ENCODE peak calls at places on chromosomes 5 and 9, in four cellular contexts. Z is transverse colon, T is colonic mucosa, S is HCT116. A is an unnamed sample.
A peak's percentile ranks its signal among the peaks of the same experiment; 100 is the strongest.

GRCh38 chr9:136521541-136521940 is 24.3 kb downstream of the NOTCH1 start:
- DNase-seq in T (peak; percentile 85), Z (peak; percentile 86), S (no peak), A (no peak)

GRCh38 chr9:38652486-38652885 is 32.1 kb upstream of the ANKRD18A start:
- DNase-seq in S (no peak), Z (no peak), T (no peak), A (no peak)

GRCh38 chr9:138111607-138112006 is 234.0 kb downstream of the CACNA1B start:
- DNase-seq in S (no peak), T (no peak), Z (no peak), A (no peak)

GRCh38 chr5:142000709-142001484 is 11.9 kb downstream of the GNPDA1 start:
- DNase-seq in S (no peak), Z (no peak), T (no peak), A (no peak)

GRCh38 chr9:74973714-74974113 is 21.0 kb upstream of the C9orf40 start:
- DNase-seq in Z (no peak), T (no peak), S (no peak), A (no peak)

GRCh38 chr5:156000115-156000514 is 326.8 kb upstream of the SGCD start:
- DNase-seq in Z (no peak), S (no peak), T (no peak), A (no peak)

GRCh38 chr9:109910616-109911568 is 130.9 kb downstream of the PALM2AKAP2 start:
- DNase-seq in Z (peak; percentile 60), S (no peak), T (peak; percentile 77), A (no peak)

GRCh38 chr9:3756071-3756470 is 230.3 kb upstream of the RFX3 start:
- DNase-seq in Z (no peak), S (no peak), T (no peak), A (no peak)

GRCh38 chr9:110977259-110977709 is 61.0 kb downstream of the LPAR1 start:
- DNase-seq in S (peak; percentile 79), T (peak; percentile 30), Z (no peak), A (no peak)

GRCh38 chr5:33311893-33312292 is 128.9 kb upstream of the TARS1 start:
- DNase-seq in T (no peak), S (peak; percentile 4), Z (no peak), A (no peak)

GRCh38 chr5:43425965-43426364 is 13.8 kb upstream of the CCL28 start:
- DNase-seq in Z (no peak), T (no peak), S (no peak), A (no peak)

GRCh38 chr9:125794708-125795107 is 47.5 kb downstream of the PBX3 start:
- DNase-seq in Z (no peak), S (no peak), T (no peak), A (no peak)

GRCh38 chr9:82677086-82677485 is 385.9 kb downstream of the RASEF start:
- DNase-seq in S (no peak), Z (no peak), T (no peak), A (no peak)

GRCh38 chr9:82673201-82673600 is 389.7 kb downstream of the RASEF start:
- DNase-seq in Z (no peak), S (no peak), T (no peak), A (no peak)

GRCh38 chr9:82675605-82676004 is 387.3 kb downstream of the RASEF start:
- DNase-seq in S (no peak), T (no peak), Z (no peak), A (no peak)

GRCh38 chr9:82673904-82674303 is 389.0 kb downstream of the RASEF start:
- DNase-seq in T (no peak), Z (no peak), S (no peak), A (no peak)

GRCh38 chr9:82675102-82675501 is 387.8 kb downstream of the RASEF start:
- DNase-seq in T (no peak), Z (no peak), S (no peak), A (no peak)
- TF ChIP-seq CTCF in T (no peak), Z (no peak), S (no peak), A (no peak)

DNA sequence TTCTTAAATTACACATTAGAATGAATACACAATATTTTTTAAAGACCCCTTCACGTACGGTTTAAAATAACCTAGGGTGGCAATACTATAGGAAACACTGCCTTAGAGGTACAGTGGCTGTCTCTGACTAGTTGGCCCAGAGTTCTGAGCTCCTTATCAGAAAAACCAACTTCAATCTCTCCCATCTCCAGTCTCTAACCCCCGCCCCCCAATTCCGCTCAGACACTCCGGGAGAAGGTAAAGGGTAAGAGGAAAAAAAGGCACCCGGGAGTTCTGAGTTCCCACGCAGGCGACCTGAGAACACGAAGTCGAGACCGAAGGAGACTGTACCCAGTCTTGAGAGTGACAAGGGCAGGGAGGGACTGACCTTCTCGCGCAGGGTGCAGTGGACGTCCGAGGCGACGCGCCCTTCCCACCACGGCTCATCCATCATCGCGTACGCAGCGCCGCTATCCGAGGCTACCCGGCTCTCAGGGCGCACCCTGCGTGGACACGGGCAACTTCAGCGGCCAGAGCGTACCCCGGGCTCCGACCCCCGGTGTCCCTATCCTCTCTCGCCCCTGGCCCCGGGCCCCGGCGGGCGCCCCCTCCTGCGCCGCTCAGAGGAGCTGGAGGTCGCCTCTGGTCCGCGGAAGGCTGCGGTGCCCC is 749 bp downstream of the CCNJL start:
- DNase-seq in Z (no peak), T (no peak), S (no peak), A (no peak)
- TF ChIP-seq CTCF in Z (no peak), T (no peak), S (no peak), A (peak; percentile 16)

GRCh38 chr5:1826235-1826980 is 25.2 kb downstream of the NDUFS6 start:
- DNase-seq in S (no peak), T (no peak), Z (no peak), A (no peak)

GRCh38 chr5:1823381-1824034 is 22.3 kb downstream of the NDUFS6 start:
- DNase-seq in S (no peak), T (no peak), Z (no peak), A (no peak)

GRCh38 chr5:1824903-1825841 is 24.0 kb downstream of the NDUFS6 start:
- DNase-seq in S (no peak), Z (no peak), T (no peak), A (no peak)

GRCh38 chr5:1821862-1822261 is 20.7 kb downstream of the NDUFS6 start:
- DNase-seq in S (no peak), Z (no peak), T (no peak), A (peak; percentile 44)

GRCh38 chr5:1824109-1824821 is 23.1 kb downstream of the NDUFS6 start:
- DNase-seq in S (no peak), Z (no peak), T (no peak), A (no peak)
- TF ChIP-seq CTCF in S (no peak), Z (no peak), T (no peak), A (no peak)

GRCh38 chr5:170832241-170832640 is 29.6 kb upstream of the RANBP17 start:
- DNase-seq in S (no peak), T (no peak), Z (no peak), A (no peak)
- TF ChIP-seq CTCF in S (no peak), T (no peak), Z (no peak), A (no peak)